ENCODE peak calls at places on chromosome 2, in seven cellular contexts. J is AG04449, K is heart left ventricle, Y is RWPE1, P is body of pancreas, I is AG09309, C is cardiac muscle cell. D is an unnamed sample.
A peak's percentile ranks its signal among the peaks of the same experiment; 100 is the strongest.

GRCh38 chr2:74181739-74182138 is 3.1 kb upstream of the MOB1A start:
- DNase-seq in C (no peak), Y (no peak), K (peak; percentile 42), I (no peak), P (peak; percentile 13), J (no peak), D (no peak)

GRCh38 chr2:128774320-128775063 is 455.8 kb upstream of the HS6ST1 start:
- DNase-seq in P (peak; percentile 30), J (no peak), K (peak; percentile 16), I (no peak), C (no peak), Y (no peak), D (peak; percentile 22)

GRCh38 chr2:793236-793635 is 116.0 kb upstream of the TMEM18 start:
- DNase-seq in P (no peak), C (no peak), K (no peak), Y (no peak), J (no peak), I (no peak), D (no peak)

GRCh38 chr2:5076599-5076998 is 615.6 kb upstream of the SOX11 start:
- DNase-seq in J (no peak), P (no peak), Y (no peak), C (no peak), I (no peak), K (no peak), D (no peak)

GRCh38 chr2:127078691-127079270 is 28.2 kb downstream of the BIN1 start:
- DNase-seq in I (no peak), C (no peak), J (no peak), P (no peak), Y (no peak), K (no peak), D (no peak)

GRCh38 chr2:132911726-132912724 is 242.0 kb upstream of the LYPD1 start:
- DNase-seq in K (no peak), P (peak; percentile 5), J (no peak), C (peak; percentile 59), Y (no peak), I (no peak), D (no peak)

GRCh38 chr2:127576433-127577207 is 41.1 kb downstream of the MYO7B start:
- DNase-seq in P (no peak), J (peak; percentile 26), I (peak; percentile 34), C (peak; percentile 22), K (peak; percentile 81), Y (peak; percentile 48), D (peak; percentile 19)

GRCh38 chr2:144254342-144255235 is 265.3 kb downstream of the ZEB2 start:
- DNase-seq in C (no peak), I (no peak), Y (no peak), P (no peak), J (no peak), K (no peak), D (no peak)

GRCh38 chr2:43676322-43677050 is at the start of gene C1GALT1C1L:
- DNase-seq in Y (peak; percentile 53), J (peak; percentile 7), I (peak; percentile 10), P (peak; percentile 76), C (no peak), K (peak; percentile 66), D (peak; percentile 36)

GRCh38 chr2:222837643-222838056 is 23.2 kb upstream of the ACSL3 start:
- DNase-seq in P (no peak), K (no peak), I (no peak), Y (peak; percentile 96), J (no peak), C (no peak), D (no peak)

GRCh38 chr2:172643142-172643541 is 87.3 kb downstream of the PDK1 start:
- DNase-seq in C (no peak), J (no peak), Y (peak; percentile 13), I (no peak), P (no peak), K (no peak), D (no peak)

GRCh38 chr2:45180033-45180746 is 170.9 kb upstream of the SIX2 start:
- DNase-seq in P (no peak), C (no peak), J (no peak), Y (no peak), K (no peak), I (no peak), D (no peak)

GRCh38 chr2:190838492-190838910 is 42.1 kb upstream of the GLS start:
- DNase-seq in P (no peak), C (no peak), I (no peak), Y (peak; percentile 24), J (peak; percentile 64), K (no peak), D (no peak)

GRCh38 chr2:45568935-45569334 is 42.1 kb downstream of the SRBD1 start:
- DNase-seq in Y (peak; percentile 22), K (no peak), I (no peak), C (no peak), J (no peak), P (no peak), D (no peak)

GRCh38 chr2:45872211-45872610 is 220.7 kb downstream of the PRKCE start:
- DNase-seq in P (peak; percentile 34), J (no peak), I (no peak), K (no peak), Y (no peak), C (no peak), D (no peak)

GRCh38 chr2:241659150-241659739 is 21.8 kb downstream of the ATG4B start:
- DNase-seq in I (no peak), Y (peak; percentile 44), J (no peak), K (peak; percentile 55), P (peak; percentile 68), C (peak; percentile 59), D (peak; percentile 58)

GRCh38 chr2:46568212-46569009 is 89.0 kb downstream of the TMEM247 start:
- DNase-seq in P (no peak), J (no peak), C (peak; percentile 33), I (no peak), Y (no peak), K (no peak), D (no peak)

GRCh38 chr2:112957511-112957910 is 20.3 kb upstream of the IL36G start:
- DNase-seq in K (no peak), I (no peak), J (no peak), P (no peak), Y (no peak), C (no peak), D (no peak)

GRCh38 chr2:112958428-112959108 is 19.2 kb upstream of the IL36G start:
- DNase-seq in J (no peak), K (no peak), C (peak; percentile 52), I (peak; percentile 18), P (peak; percentile 32), Y (peak; percentile 66), D (no peak)

GRCh38 chr2:112962308-112963175 is 15.3 kb upstream of the IL36G start:
- DNase-seq in J (no peak), I (no peak), Y (no peak), C (no peak), K (no peak), P (no peak), D (no peak)

GRCh38 chr2:112960230-112960825 is 17.5 kb upstream of the IL36G start:
- DNase-seq in P (no peak), J (no peak), K (no peak), I (no peak), C (no peak), Y (no peak), D (no peak)

DNA sequence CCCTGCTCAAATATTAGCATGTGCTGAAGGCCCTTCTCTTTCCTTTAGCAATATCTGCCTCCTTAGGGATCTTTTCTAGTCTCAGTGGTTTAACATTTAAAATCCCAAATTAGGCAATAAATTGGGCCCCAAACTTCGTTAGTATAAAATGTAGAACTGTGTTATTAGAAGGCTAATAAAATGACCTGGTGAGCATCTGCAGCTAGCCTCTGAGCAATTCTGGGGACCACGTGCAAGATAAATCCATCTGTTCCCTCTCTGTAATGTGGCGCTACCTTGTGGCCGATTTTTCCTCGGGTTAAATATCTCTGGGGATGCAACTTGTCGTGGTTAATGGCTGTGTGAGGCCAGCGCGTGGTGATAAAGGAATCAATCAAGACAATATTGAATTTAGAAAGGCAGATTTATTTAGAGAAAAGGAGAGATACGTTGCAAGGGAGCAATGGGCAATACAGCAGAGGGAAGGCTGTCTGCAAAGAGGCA is 18.7 kb upstream of the IL36G start:
- DNase-seq in I (no peak), Y (no peak), J (no peak), K (no peak), C (peak; percentile 5), P (no peak), D (no peak)
- TF ChIP-seq CTCF in I (no peak), Y (peak; percentile 68), J (no peak), K (no peak), C (no peak), P (no peak), D (peak; percentile 9)

DNA sequence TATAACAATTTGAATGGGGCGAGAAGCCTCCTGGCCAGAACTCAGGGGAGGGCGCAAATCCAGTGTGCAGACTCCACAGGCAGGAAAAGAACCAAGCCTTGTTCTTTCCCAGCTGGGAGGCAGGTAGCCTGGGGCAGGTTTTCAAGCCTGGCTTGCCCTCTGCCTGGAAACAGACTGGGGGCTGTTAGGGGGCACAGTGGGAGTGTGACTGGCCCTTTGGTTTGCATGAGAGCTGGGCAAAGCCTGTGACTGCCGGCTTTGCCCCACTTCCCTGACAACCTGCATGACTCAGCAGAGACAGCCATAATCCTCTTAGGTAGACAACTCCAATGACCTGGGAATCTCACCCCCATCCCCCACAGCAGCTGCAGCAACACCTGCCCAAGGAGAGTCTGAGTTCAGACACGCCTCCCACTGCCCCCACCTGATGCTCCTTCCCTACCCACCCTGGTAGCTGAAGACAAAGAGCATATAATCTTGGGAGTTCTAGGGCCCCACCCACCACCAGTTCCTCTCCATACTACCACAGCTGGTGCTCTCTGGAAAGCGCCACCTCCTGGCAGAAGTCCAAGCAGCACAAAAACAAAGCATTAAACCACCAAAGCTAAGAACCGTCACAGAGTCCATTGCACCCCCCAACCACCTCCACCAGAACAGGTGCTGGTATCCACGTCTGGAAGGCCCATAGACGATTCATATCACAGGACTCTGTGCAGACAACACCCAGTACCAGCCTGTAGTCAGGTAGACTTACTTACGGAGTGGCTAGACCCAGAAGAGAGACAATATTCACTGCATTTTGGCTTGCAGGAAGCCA is 402.5 kb downstream of the STK39 start:
- DNase-seq in C (no peak), P (peak; percentile 14), J (no peak), K (no peak), Y (no peak), I (no peak), D (no peak)
- TF ChIP-seq CTCF in C (no peak), P (no peak), J (no peak), K (no peak), Y (no peak), I (no peak), D (no peak)

GRCh38 chr2:122300758-122301157 is 545.3 kb downstream of the TSN start:
- DNase-seq in P (no peak), Y (no peak), C (no peak), I (no peak), K (no peak), J (no peak), D (no peak)
- TF ChIP-seq CTCF in P (no peak), Y (no peak), C (no peak), I (no peak), K (no peak), J (no peak), D (no peak)

DNA sequence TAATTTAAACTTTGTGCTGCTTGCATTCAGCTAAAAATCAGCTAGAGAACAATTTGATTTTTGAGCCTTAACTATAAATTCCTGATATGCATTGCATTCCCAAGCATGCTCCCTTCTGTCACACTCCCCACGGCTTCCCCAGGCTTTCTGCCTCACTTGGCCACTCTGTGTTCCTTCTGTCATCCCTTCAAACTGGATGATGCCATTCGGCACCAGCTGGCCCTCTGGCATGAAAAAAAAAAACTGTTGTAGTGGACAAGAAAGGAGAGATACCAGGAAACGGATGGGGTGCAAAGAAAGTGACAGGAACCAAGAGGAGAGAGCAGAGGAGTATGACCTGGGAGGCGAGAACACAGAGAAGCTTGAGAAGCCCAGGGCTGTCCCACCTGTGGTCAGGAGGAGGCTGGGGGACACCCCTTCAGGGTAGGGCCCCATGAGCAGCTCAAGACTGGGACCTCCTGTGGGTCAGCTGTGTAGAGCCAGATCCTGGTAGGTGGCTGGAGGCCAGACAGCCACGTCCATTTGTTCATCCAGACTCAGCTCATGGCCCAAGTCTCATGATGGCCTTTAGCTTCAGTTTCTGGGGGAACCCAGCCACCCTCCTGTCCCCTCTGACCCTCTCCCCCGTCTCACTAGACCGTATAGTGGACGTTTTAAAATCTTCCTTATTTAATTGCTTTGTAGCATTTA is 211.8 kb downstream of the GBX2 start:
- DNase-seq in J (no peak), I (no peak), P (no peak), Y (no peak), K (no peak), C (no peak), D (no peak)
- TF ChIP-seq CTCF in J (no peak), I (no peak), P (no peak), Y (no peak), K (no peak), C (no peak), D (no peak)

D was measured in stomach.